ENCODE peak calls at places on chromosomes 6 and 20, in seven cellular contexts. R, M, J, K, N, D and H are unnamed samples.

GRCh38 chr6:15661815-15662245 is 998 bp downstream of the DTNBP1 start:
- DNase-seq in R (no peak), M (no peak), J (no peak), K (no peak), N (no peak), D (no peak), H (no peak)

GRCh38 chr6:30954631-30955366 is 14.0 kb downstream of the MUCL3 start:
- DNase-seq in R (no peak), M (no peak), J (no peak), K (no peak), N (no peak), D (no peak), H (no peak)

GRCh38 chr6:29743025-29743424 is 19.8 kb downstream of the HLA-F start:
- DNase-seq in R (no peak), M (no peak), J (no peak), K (no peak), N (no peak), D (no peak), H (no peak)

GRCh38 chr6:134211297-134211696 is 106.6 kb downstream of the SGK1 start:
- DNase-seq in R (no peak), M (no peak), J (no peak), K (no peak), N (no peak), D (no peak), H (no peak)

GRCh38 chr20:37423545-37423944 is 77.6 kb downstream of the SRC start:
- DNase-seq in R (no peak), M (no peak), J (no peak), K (no peak), N (no peak), D (no peak), H (no peak)

GRCh38 chr6:154848580-154848979 is 115.4 kb downstream of the SCAF8 start:
- DNase-seq in R (no peak), M (no peak), J (peak; percentile 23), K (no peak), N (no peak), D (no peak), H (no peak)

GRCh38 chr20:19253316-19253715 is 40.9 kb downstream of the SLC24A3 start:
- DNase-seq in R (no peak), M (no peak), J (no peak), K (no peak), N (peak; percentile 27), D (no peak), H (peak; percentile 71)

GRCh38 chr6:170102038-170102437 is 188.8 kb downstream of the DLL1 start:
- DNase-seq in R (no peak), M (no peak), J (no peak), K (no peak), N (no peak), D (no peak), H (no peak)

GRCh38 chr6:15473741-15474161 is 189.1 kb downstream of the DTNBP1 start:
- DNase-seq in R (no peak), M (no peak), J (peak; percentile 86), K (no peak), N (peak; percentile 75), D (no peak), H (peak; percentile 20)

GRCh38 chr6:130313206-130313605 is 52.6 kb upstream of the TMEM200A start:
- DNase-seq in R (no peak), M (peak; percentile 18), J (no peak), K (no peak), N (no peak), D (no peak), H (no peak)

GRCh38 chr6:148577687-148578488 is 168.9 kb upstream of the UST start:
- DNase-seq in R (peak; percentile 90), M (peak; percentile 93), J (peak; percentile 70), K (no peak), N (peak; percentile 56), D (peak; percentile 20), H (peak; percentile 52)

GRCh38 chr20:62401331-62401779 is 5.7 kb downstream of the CABLES2 start:
- DNase-seq in R (no peak), M (peak; percentile 60), J (no peak), K (no peak), N (no peak), D (no peak), H (no peak)

GRCh38 chr6:170112583-170112860 is 178.4 kb downstream of the DLL1 start:
- DNase-seq in R (no peak), M (no peak), J (no peak), K (no peak), N (no peak), D (no peak), H (no peak)

GRCh38 chr6:157982297-157982579 is 575 bp downstream of the SYNJ2 start:
- DNase-seq in R (peak; percentile 80), M (peak; percentile 74), J (peak; percentile 45), K (no peak), N (no peak), D (no peak), H (no peak)

GRCh38 chr6:112156694-112157093 is 69.3 kb downstream of the FAM229B start:
- DNase-seq in R (no peak), M (no peak), J (no peak), K (no peak), N (no peak), D (no peak), H (no peak)

GRCh38 chr6:130622142-130622541 is 205.1 kb upstream of the SMLR1 start:
- DNase-seq in R (no peak), M (no peak), J (peak; percentile 40), K (no peak), N (no peak), D (no peak), H (no peak)

DNA sequence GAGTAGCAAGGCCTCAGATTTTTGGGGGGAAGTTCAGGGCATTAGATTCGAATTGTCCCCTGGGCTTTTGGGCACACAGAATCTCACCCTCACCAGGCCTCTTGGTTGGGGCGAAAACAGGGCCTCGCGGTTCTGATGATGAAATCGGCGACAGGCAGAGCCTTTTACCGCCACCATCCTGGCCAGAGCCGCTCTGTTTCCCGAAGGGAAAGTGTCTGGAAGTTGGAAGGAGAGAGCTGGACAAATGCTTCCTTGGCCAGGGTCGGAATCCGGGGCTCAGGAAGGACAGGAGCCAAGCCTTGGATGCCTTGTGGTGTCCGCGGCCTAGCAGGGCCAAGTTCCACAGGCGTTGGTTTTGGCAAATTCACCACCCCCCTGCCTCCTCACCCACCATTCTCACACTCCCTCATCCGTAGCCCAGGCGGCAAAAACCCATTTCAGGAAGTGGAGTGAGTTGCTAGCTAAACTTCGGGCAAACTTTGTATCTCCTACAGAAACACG is 3.5 kb upstream of the TFAP2A start:
- DNase-seq in R (no peak), M (no peak), J (no peak), K (no peak), N (no peak), D (no peak), H (no peak)
- H3K4me1 ChIP-seq in R (peaks cover 5% of the 10 kb centered on the region), M (peaks cover 45% of the 10 kb centered on the region), J (no peaks in the 10 kb centered on the region), K (peaks cover 3% of the 10 kb centered on the region), N (peaks cover 34% of the 10 kb centered on the region), D (peaks cover 14% of the 10 kb centered on the region), H (peaks cover 5% of the 10 kb centered on the region)

GRCh38 chr6:11434565-11435326 is 102.8 kb upstream of the TMEM170B start:
- DNase-seq in R (no peak), M (no peak), J (peak; percentile 87), K (no peak), N (peak; percentile 84), D (no peak), H (peak; percentile 54)

GRCh38 chr6:11439017-11439420 is 98.5 kb upstream of the TMEM170B start:
- DNase-seq in R (no peak), M (no peak), J (no peak), K (no peak), N (no peak), D (no peak), H (no peak)

GRCh38 chr6:11433860-11434259 is 103.7 kb upstream of the TMEM170B start:
- DNase-seq in R (no peak), M (no peak), J (no peak), K (no peak), N (no peak), D (no peak), H (no peak)

GRCh38 chr6:11437824-11438459 is 99.6 kb upstream of the TMEM170B start:
- DNase-seq in R (no peak), M (no peak), J (peak; percentile 47), K (no peak), N (no peak), D (no peak), H (no peak)

GRCh38 chr6:11436508-11437096 is 100.9 kb upstream of the TMEM170B start:
- DNase-seq in R (no peak), M (no peak), J (no peak), K (no peak), N (peak; percentile 79), D (no peak), H (no peak)
- H3K4me1 ChIP-seq in R (peaks cover 4% of the 10 kb centered on the region), M (no peaks in the 10 kb centered on the region), J (peaks cover 13% of the 10 kb centered on the region), K (peaks cover 12% of the 10 kb centered on the region), N (no peaks in the 10 kb centered on the region), D (no peaks in the 10 kb centered on the region), H (peaks cover 21% of the 10 kb centered on the region)

DNA sequence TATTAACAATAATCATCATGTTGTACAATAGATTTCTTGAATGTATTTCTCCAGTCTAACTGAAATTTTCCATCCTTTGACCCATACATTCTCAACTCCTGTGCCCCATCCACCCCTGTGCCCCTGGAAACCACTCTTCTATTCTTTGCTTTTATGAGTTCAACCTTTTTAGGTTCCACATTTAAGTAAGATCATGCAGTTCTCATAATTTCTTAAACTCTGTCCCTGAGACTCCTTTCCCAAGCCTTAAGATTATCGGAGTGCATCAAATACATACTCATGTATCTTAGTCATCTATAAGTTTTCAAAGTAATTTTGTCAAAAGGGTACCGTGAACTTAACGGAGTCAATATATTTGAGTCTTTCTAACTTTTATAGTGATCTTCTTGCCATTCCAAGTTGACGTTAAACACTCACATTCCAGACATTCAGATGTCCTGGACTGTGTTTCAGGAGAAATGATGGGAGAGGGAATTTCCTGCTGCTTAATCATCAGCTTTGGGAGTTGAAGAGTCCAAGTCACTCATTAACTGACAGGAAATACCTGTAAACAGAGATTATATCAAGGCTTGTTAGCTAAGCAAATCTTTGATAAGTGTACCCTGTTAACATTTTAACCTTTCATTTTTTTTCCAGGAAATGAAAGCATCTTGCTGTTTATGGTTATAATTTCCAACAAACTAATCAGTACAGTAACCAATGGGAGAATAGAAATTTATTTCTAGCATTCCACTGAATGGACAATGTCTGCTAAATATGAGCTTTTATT is 73.3 kb downstream of the ADGRG6 start:
- DNase-seq in R (no peak), M (no peak), J (peak; percentile 92), K (no peak), N (peak; percentile 71), D (no peak), H (peak; percentile 96)
- H3K4me1 ChIP-seq in R (peaks cover 3% of the 10 kb centered on the region), M (peaks cover 5% of the 10 kb centered on the region), J (peaks cover 13% of the 10 kb centered on the region), K (no peaks in the 10 kb centered on the region), N (peaks cover 13% of the 10 kb centered on the region), D (no peaks in the 10 kb centered on the region), H (peaks cover 64% of the 10 kb centered on the region)

GRCh38 chr6:125836466-125836865 is 45.7 kb downstream of the NCOA7 start:
- DNase-seq in R (no peak), M (no peak), J (no peak), K (no peak), N (no peak), D (no peak), H (no peak)

GRCh38 chr6:125834347-125834746 is 43.6 kb downstream of the NCOA7 start:
- DNase-seq in R (no peak), M (no peak), J (no peak), K (no peak), N (no peak), D (no peak), H (no peak)

GRCh38 chr6:125832396-125832795 is 41.6 kb downstream of the NCOA7 start:
- DNase-seq in R (no peak), M (no peak), J (no peak), K (no peak), N (no peak), D (no peak), H (no peak)

GRCh38 chr6:125831660-125832059 is 40.9 kb downstream of the NCOA7 start:
- DNase-seq in R (no peak), M (no peak), J (no peak), K (no peak), N (no peak), D (no peak), H (no peak)

GRCh38 chr6:125835221-125835744 is 44.5 kb downstream of the NCOA7 start:
- DNase-seq in R (no peak), M (no peak), J (peak; percentile 89), K (no peak), N (no peak), D (no peak), H (no peak)
- H3K4me1 ChIP-seq in R (peaks cover 9% of the 10 kb centered on the region), M (no peaks in the 10 kb centered on the region), J (no peaks in the 10 kb centered on the region), K (no peaks in the 10 kb centered on the region), N (peaks cover 2% of the 10 kb centered on the region), D (peaks cover 35% of the 10 kb centered on the region), H (no peaks in the 10 kb centered on the region)